ENCODE peak calls at places on chromosome 1, in five cellular contexts. S, C, F, I and G are unnamed samples.

GRCh38 chr1:93079685-93080141 is 630 bp downstream of the MTF2 start:
- DNase-seq in C (peak; percentile 9), F (no peak), I (no peak), S (peak; percentile 51), G (peak; percentile 38)

GRCh38 chr1:22975694-22976093 is 3.0 kb upstream of the LACTBL1 start:
- DNase-seq in I (no peak), C (no peak), F (no peak), S (no peak), G (no peak)

GRCh38 chr1:175708787-175709186 is 34.6 kb downstream of the TNR start:
- DNase-seq in S (no peak), I (no peak), C (no peak), F (no peak), G (no peak)

GRCh38 chr1:204873176-204873575 is 2.5 kb downstream of the NFASC start:
- DNase-seq in C (no peak), I (no peak), S (no peak), F (no peak), G (no peak)

GRCh38 chr1:190102757-190103326 is 374.8 kb downstream of the BRINP3 start:
- DNase-seq in C (no peak), I (no peak), S (no peak), F (no peak), G (no peak)

GRCh38 chr1:227242811-227243682 is 75.2 kb downstream of the CDC42BPA start:
- DNase-seq in S (no peak), I (no peak), F (no peak), C (no peak), G (no peak)

GRCh38 chr1:212721388-212722247 is 22.0 kb upstream of the BATF3 start:
- DNase-seq in C (peak; percentile 18), F (no peak), S (no peak), I (no peak), G (no peak)

GRCh38 chr1:53078333-53079101 is 16.5 kb downstream of the PODN start:
- DNase-seq in S (no peak), F (no peak), I (no peak), C (no peak), G (no peak)

GRCh38 chr1:233081686-233082085 is 131.3 kb downstream of the NTPCR start:
- DNase-seq in I (no peak), S (no peak), C (no peak), F (no peak), G (no peak)

GRCh38 chr1:64745986-64746940 is 1.4 kb downstream of the RAVER2 start:
- DNase-seq in C (no peak), I (no peak), F (no peak), S (no peak), G (no peak)

GRCh38 chr1:109901508-109902145 is 9.0 kb upstream of the CSF1 start:
- DNase-seq in F (no peak), I (no peak), C (peak; percentile 69), S (peak; percentile 77), G (peak; percentile 62)